ENCODE peak calls at places on chromosome 15, in nine cellular contexts. One of them, this sample, is unnamed.
A peak's percentile ranks its signal among the peaks of the same experiment; 100 is the strongest.

GRCh38 chr15:99059010-99059981 is 45.6 kb upstream of the SYNM start:
- DNase-seq in kidney tubule cell: peak; percentile 87
- DNase-seq in WTC11: peak; percentile 76
- DNase-seq in EL: peak; percentile 94
- DNase-seq in fibroblast of lung: peak; percentile 84
- DNase-seq in HS-5: peak; percentile 65
- DNase-seq in IMR-90: peak; percentile 87
- DNase-seq in T-helper 9 cell: peak; percentile 26
- DNase-seq in stimulated activated CD4-positive, alpha-beta T cell treated with anti-CD3 and anti-CD28 coated beads, Interleukin-4, amount 100 ng/mL, for 24 hours: peak; percentile 34
- DNase-seq in this sample: no peak

GRCh38 chr15:55770261-55770660 is 27.3 kb upstream of the PRTG start:
- DNase-seq in kidney tubule cell: no peak
- DNase-seq in WTC11: no peak
- DNase-seq in EL: peak; percentile 21
- DNase-seq in fibroblast of lung: no peak
- DNase-seq in HS-5: no peak
- DNase-seq in IMR-90: peak; percentile 20
- DNase-seq in T-helper 9 cell: no peak
- DNase-seq in stimulated activated CD4-positive, alpha-beta T cell treated with anti-CD3 and anti-CD28 coated beads, Interleukin-4, amount 100 ng/mL, for 24 hours: no peak
- DNase-seq in this sample: no peak

GRCh38 chr15:50808728-50809127 is 43.2 kb upstream of the SPPL2A start:
- DNase-seq in kidney tubule cell: no peak
- DNase-seq in WTC11: no peak
- DNase-seq in EL: no peak
- DNase-seq in fibroblast of lung: no peak
- DNase-seq in HS-5: no peak
- DNase-seq in IMR-90: peak; percentile 7
- DNase-seq in T-helper 9 cell: no peak
- DNase-seq in stimulated activated CD4-positive, alpha-beta T cell treated with anti-CD3 and anti-CD28 coated beads, Interleukin-4, amount 100 ng/mL, for 24 hours: no peak
- DNase-seq in this sample: no peak

GRCh38 chr15:69974321-69974720 is 123.4 kb downstream of the TLE3 start:
- DNase-seq in kidney tubule cell: no peak
- DNase-seq in WTC11: no peak
- DNase-seq in EL: no peak
- DNase-seq in fibroblast of lung: no peak
- DNase-seq in HS-5: no peak
- DNase-seq in IMR-90: no peak
- DNase-seq in T-helper 9 cell: no peak
- DNase-seq in stimulated activated CD4-positive, alpha-beta T cell treated with anti-CD3 and anti-CD28 coated beads, Interleukin-4, amount 100 ng/mL, for 24 hours: no peak
- DNase-seq in this sample: no peak

GRCh38 chr15:29050870-29051269 is 165.1 kb downstream of the APBA2 start:
- DNase-seq in kidney tubule cell: no peak
- DNase-seq in WTC11: no peak
- DNase-seq in EL: peak; percentile 19
- DNase-seq in fibroblast of lung: peak; percentile 54
- DNase-seq in HS-5: no peak
- DNase-seq in IMR-90: peak; percentile 68
- DNase-seq in T-helper 9 cell: no peak
- DNase-seq in stimulated activated CD4-positive, alpha-beta T cell treated with anti-CD3 and anti-CD28 coated beads, Interleukin-4, amount 100 ng/mL, for 24 hours: no peak
- DNase-seq in this sample: no peak

GRCh38 chr15:85094685-85095084 is 113.0 kb downstream of the PDE8A start:
- DNase-seq in kidney tubule cell: peak; percentile 35
- DNase-seq in WTC11: no peak
- DNase-seq in EL: peak; percentile 60
- DNase-seq in fibroblast of lung: peak; percentile 74
- DNase-seq in HS-5: no peak
- DNase-seq in IMR-90: peak; percentile 74
- DNase-seq in T-helper 9 cell: no peak
- DNase-seq in stimulated activated CD4-positive, alpha-beta T cell treated with anti-CD3 and anti-CD28 coated beads, Interleukin-4, amount 100 ng/mL, for 24 hours: no peak
- DNase-seq in this sample: no peak

GRCh38 chr15:56244237-56244810 is 645 bp upstream of the RFX7 start:
- DNase-seq in kidney tubule cell: peak; percentile 81
- DNase-seq in WTC11: peak; percentile 46
- DNase-seq in EL: peak; percentile 85
- DNase-seq in fibroblast of lung: peak; percentile 87
- DNase-seq in HS-5: no peak
- DNase-seq in IMR-90: peak; percentile 67
- DNase-seq in T-helper 9 cell: peak; percentile 1
- DNase-seq in stimulated activated CD4-positive, alpha-beta T cell treated with anti-CD3 and anti-CD28 coated beads, Interleukin-4, amount 100 ng/mL, for 24 hours: peak; percentile 27
- DNase-seq in this sample: peak; percentile 64

GRCh38 chr15:37252530-37252929 is 152.2 kb upstream of the MEIS2 start:
- DNase-seq in kidney tubule cell: no peak
- DNase-seq in WTC11: no peak
- DNase-seq in EL: no peak
- DNase-seq in fibroblast of lung: no peak
- DNase-seq in HS-5: no peak
- DNase-seq in IMR-90: no peak
- DNase-seq in T-helper 9 cell: no peak
- DNase-seq in stimulated activated CD4-positive, alpha-beta T cell treated with anti-CD3 and anti-CD28 coated beads, Interleukin-4, amount 100 ng/mL, for 24 hours: no peak
- DNase-seq in this sample: no peak

GRCh38 chr15:67762610-67763368 is 62.5 kb upstream of the SKOR1 start:
- DNase-seq in kidney tubule cell: peak; percentile 69
- DNase-seq in WTC11: no peak
- DNase-seq in EL: peak; percentile 3
- DNase-seq in fibroblast of lung: no peak
- DNase-seq in HS-5: no peak
- DNase-seq in IMR-90: peak; percentile 34
- DNase-seq in T-helper 9 cell: no peak
- DNase-seq in stimulated activated CD4-positive, alpha-beta T cell treated with anti-CD3 and anti-CD28 coated beads, Interleukin-4, amount 100 ng/mL, for 24 hours: peak; percentile 74
- DNase-seq in this sample: no peak

GRCh38 chr15:90394074-90394473 is 6.0 kb downstream of the IQGAP1 start:
- DNase-seq in kidney tubule cell: no peak
- DNase-seq in WTC11: no peak
- DNase-seq in EL: no peak
- DNase-seq in fibroblast of lung: no peak
- DNase-seq in HS-5: no peak
- DNase-seq in IMR-90: no peak
- DNase-seq in T-helper 9 cell: no peak
- DNase-seq in stimulated activated CD4-positive, alpha-beta T cell treated with anti-CD3 and anti-CD28 coated beads, Interleukin-4, amount 100 ng/mL, for 24 hours: no peak
- DNase-seq in this sample: no peak

GRCh38 chr15:59360896-59361295 is 11.8 kb downstream of the MYO1E start:
- DNase-seq in kidney tubule cell: no peak
- DNase-seq in WTC11: no peak
- DNase-seq in EL: peak; percentile 13
- DNase-seq in fibroblast of lung: peak; percentile 45
- DNase-seq in HS-5: no peak
- DNase-seq in IMR-90: no peak
- DNase-seq in T-helper 9 cell: no peak
- DNase-seq in stimulated activated CD4-positive, alpha-beta T cell treated with anti-CD3 and anti-CD28 coated beads, Interleukin-4, amount 100 ng/mL, for 24 hours: no peak
- DNase-seq in this sample: no peak

GRCh38 chr15:82663186-82663600 is 16.0 kb upstream of the CPEB1 start:
- DNase-seq in kidney tubule cell: peak; percentile 35
- DNase-seq in WTC11: peak; percentile 84
- DNase-seq in EL: peak; percentile 42
- DNase-seq in fibroblast of lung: peak; percentile 33
- DNase-seq in HS-5: no peak
- DNase-seq in IMR-90: peak; percentile 31
- DNase-seq in T-helper 9 cell: peak; percentile 36
- DNase-seq in stimulated activated CD4-positive, alpha-beta T cell treated with anti-CD3 and anti-CD28 coated beads, Interleukin-4, amount 100 ng/mL, for 24 hours: peak; percentile 39
- DNase-seq in this sample: peak; percentile 11

GRCh38 chr15:72616491-72617210 is 37.8 kb upstream of the GOLGA6B start:
- DNase-seq in kidney tubule cell: no peak
- DNase-seq in WTC11: no peak
- DNase-seq in EL: no peak
- DNase-seq in fibroblast of lung: no peak
- DNase-seq in HS-5: no peak
- DNase-seq in IMR-90: no peak
- DNase-seq in T-helper 9 cell: no peak
- DNase-seq in stimulated activated CD4-positive, alpha-beta T cell treated with anti-CD3 and anti-CD28 coated beads, Interleukin-4, amount 100 ng/mL, for 24 hours: no peak
- DNase-seq in this sample: no peak

GRCh38 chr15:57784081-57784488 is 77.6 kb downstream of the POLR2M start:
- DNase-seq in kidney tubule cell: no peak
- DNase-seq in WTC11: no peak
- DNase-seq in EL: peak; percentile 98
- DNase-seq in fibroblast of lung: no peak
- DNase-seq in HS-5: peak; percentile 35
- DNase-seq in IMR-90: no peak
- DNase-seq in T-helper 9 cell: no peak
- DNase-seq in stimulated activated CD4-positive, alpha-beta T cell treated with anti-CD3 and anti-CD28 coated beads, Interleukin-4, amount 100 ng/mL, for 24 hours: no peak
- DNase-seq in this sample: peak; percentile 78

GRCh38 chr15:65512807-65513416 is 4.6 kb downstream of the DPP8 start:
- DNase-seq in kidney tubule cell: no peak
- DNase-seq in WTC11: no peak
- DNase-seq in EL: no peak
- DNase-seq in fibroblast of lung: peak; percentile 88
- DNase-seq in HS-5: no peak
- DNase-seq in IMR-90: no peak
- DNase-seq in T-helper 9 cell: no peak
- DNase-seq in stimulated activated CD4-positive, alpha-beta T cell treated with anti-CD3 and anti-CD28 coated beads, Interleukin-4, amount 100 ng/mL, for 24 hours: no peak
- DNase-seq in this sample: no peak

GRCh38 chr15:74332011-74332410 is 35.4 kb downstream of the CYP11A1 start:
- DNase-seq in kidney tubule cell: no peak
- DNase-seq in WTC11: no peak
- DNase-seq in EL: no peak
- DNase-seq in fibroblast of lung: no peak
- DNase-seq in HS-5: no peak
- DNase-seq in IMR-90: no peak
- DNase-seq in T-helper 9 cell: no peak
- DNase-seq in stimulated activated CD4-positive, alpha-beta T cell treated with anti-CD3 and anti-CD28 coated beads, Interleukin-4, amount 100 ng/mL, for 24 hours: no peak
- DNase-seq in this sample: no peak

GRCh38 chr15:60362318-60363023 is 35.3 kb downstream of the ANXA2 start:
- DNase-seq in kidney tubule cell: peak; percentile 68
- DNase-seq in WTC11: no peak
- DNase-seq in EL: peak; percentile 89
- DNase-seq in fibroblast of lung: peak; percentile 86
- DNase-seq in HS-5: peak; percentile 58
- DNase-seq in IMR-90: peak; percentile 78
- DNase-seq in T-helper 9 cell: no peak
- DNase-seq in stimulated activated CD4-positive, alpha-beta T cell treated with anti-CD3 and anti-CD28 coated beads, Interleukin-4, amount 100 ng/mL, for 24 hours: peak; percentile 58
- DNase-seq in this sample: no peak

GRCh38 chr15:25900901-25901300 is 37.8 kb upstream of the ATP10A start:
- DNase-seq in kidney tubule cell: peak; percentile 86
- DNase-seq in WTC11: no peak
- DNase-seq in EL: peak; percentile 5
- DNase-seq in fibroblast of lung: peak; percentile 60
- DNase-seq in HS-5: no peak
- DNase-seq in IMR-90: peak; percentile 37
- DNase-seq in T-helper 9 cell: no peak
- DNase-seq in stimulated activated CD4-positive, alpha-beta T cell treated with anti-CD3 and anti-CD28 coated beads, Interleukin-4, amount 100 ng/mL, for 24 hours: no peak
- DNase-seq in this sample: no peak

GRCh38 chr15:29376580-29376979 is 107.0 kb upstream of the NSMCE3 start:
- DNase-seq in kidney tubule cell: no peak
- DNase-seq in WTC11: no peak
- DNase-seq in EL: no peak
- DNase-seq in fibroblast of lung: no peak
- DNase-seq in HS-5: no peak
- DNase-seq in IMR-90: no peak
- DNase-seq in T-helper 9 cell: no peak
- DNase-seq in stimulated activated CD4-positive, alpha-beta T cell treated with anti-CD3 and anti-CD28 coated beads, Interleukin-4, amount 100 ng/mL, for 24 hours: no peak
- DNase-seq in this sample: no peak

GRCh38 chr15:39880718-39881387 is 39.2 kb downstream of the GPR176 start:
- DNase-seq in kidney tubule cell: no peak
- DNase-seq in WTC11: no peak
- DNase-seq in EL: no peak
- DNase-seq in fibroblast of lung: no peak
- DNase-seq in HS-5: no peak
- DNase-seq in IMR-90: no peak
- DNase-seq in T-helper 9 cell: no peak
- DNase-seq in stimulated activated CD4-positive, alpha-beta T cell treated with anti-CD3 and anti-CD28 coated beads, Interleukin-4, amount 100 ng/mL, for 24 hours: no peak
- DNase-seq in this sample: no peak

GRCh38 chr15:60972866-60973265 is 256.2 kb downstream of the RORA start:
- DNase-seq in kidney tubule cell: peak; percentile 47
- DNase-seq in WTC11: no peak
- DNase-seq in EL: peak; percentile 83
- DNase-seq in fibroblast of lung: peak; percentile 82
- DNase-seq in HS-5: peak; percentile 84
- DNase-seq in IMR-90: peak; percentile 93
- DNase-seq in T-helper 9 cell: no peak
- DNase-seq in stimulated activated CD4-positive, alpha-beta T cell treated with anti-CD3 and anti-CD28 coated beads, Interleukin-4, amount 100 ng/mL, for 24 hours: no peak
- DNase-seq in this sample: no peak

GRCh38 chr15:64740361-64741170 is 34.8 kb downstream of the RBPMS2 start:
- DNase-seq in kidney tubule cell: no peak
- DNase-seq in WTC11: no peak
- DNase-seq in EL: peak; percentile 49
- DNase-seq in fibroblast of lung: peak; percentile 45
- DNase-seq in HS-5: no peak
- DNase-seq in IMR-90: peak; percentile 77
- DNase-seq in T-helper 9 cell: no peak
- DNase-seq in stimulated activated CD4-positive, alpha-beta T cell treated with anti-CD3 and anti-CD28 coated beads, Interleukin-4, amount 100 ng/mL, for 24 hours: no peak
- DNase-seq in this sample: peak; percentile 35

GRCh38 chr15:34147371-34148140 is 45.7 kb downstream of the PGBD4 start:
- DNase-seq in kidney tubule cell: peak; percentile 17
- DNase-seq in WTC11: no peak
- DNase-seq in EL: peak; percentile 3
- DNase-seq in fibroblast of lung: peak; percentile 71
- DNase-seq in HS-5: no peak
- DNase-seq in IMR-90: peak; percentile 24
- DNase-seq in T-helper 9 cell: no peak
- DNase-seq in stimulated activated CD4-positive, alpha-beta T cell treated with anti-CD3 and anti-CD28 coated beads, Interleukin-4, amount 100 ng/mL, for 24 hours: no peak
- DNase-seq in this sample: no peak

GRCh38 chr15:62617741-62618140 is 424.8 kb upstream of the TPM1 start:
- DNase-seq in kidney tubule cell: peak; percentile 10
- DNase-seq in WTC11: no peak
- DNase-seq in EL: peak; percentile 30
- DNase-seq in fibroblast of lung: peak; percentile 16
- DNase-seq in HS-5: no peak
- DNase-seq in IMR-90: no peak
- DNase-seq in T-helper 9 cell: no peak
- DNase-seq in stimulated activated CD4-positive, alpha-beta T cell treated with anti-CD3 and anti-CD28 coated beads, Interleukin-4, amount 100 ng/mL, for 24 hours: no peak
- DNase-seq in this sample: no peak

GRCh38 chr15:77415450-77416448 is 4.2 kb downstream of the PEAK1 start:
- DNase-seq in kidney tubule cell: no peak
- DNase-seq in WTC11: no peak
- DNase-seq in EL: peak; percentile 39
- DNase-seq in fibroblast of lung: peak; percentile 46
- DNase-seq in HS-5: no peak
- DNase-seq in IMR-90: peak; percentile 60
- DNase-seq in T-helper 9 cell: no peak
- DNase-seq in stimulated activated CD4-positive, alpha-beta T cell treated with anti-CD3 and anti-CD28 coated beads, Interleukin-4, amount 100 ng/mL, for 24 hours: no peak
- DNase-seq in this sample: no peak